ENCODE peak calls at places on chromosomes 11 and 22, in nine cellular contexts. U, Q, V, W, G, K, R, I and B are unnamed samples.

GRCh38 chr11:48034926-48035876 is 54.8 kb downstream of the PTPRJ start:
- DNase-seq in R (no peak), I (peak; percentile 81), K (no peak), V (peak; percentile 30), U (no peak), Q (peak; percentile 76), W (no peak), G (no peak), B (no peak)

GRCh38 chr11:31810779-31811647 is at the start of gene PAX6:
- DNase-seq in W (peak; percentile 87), I (peak; percentile 69), R (no peak), Q (no peak), U (peak; percentile 10), V (no peak), G (peak; percentile 68), K (peak; percentile 88), B (no peak)

GRCh38 chr11:36492724-36493304 is 17.3 kb downstream of the TRAF6 start:
- DNase-seq in Q (peak; percentile 82), U (peak; percentile 15), K (no peak), V (no peak), R (no peak), G (no peak), I (no peak), W (no peak), B (no peak)

GRCh38 chr11:61880454-61880853 is 10.9 kb downstream of the FADS3 start:
- DNase-seq in W (no peak), Q (peak; percentile 89), V (no peak), I (no peak), R (no peak), G (no peak), U (no peak), K (no peak), B (no peak)

GRCh38 chr11:128416976-128417375 is 170.4 kb downstream of the ETS1 start:
- DNase-seq in G (no peak), I (no peak), K (no peak), R (no peak), Q (no peak), U (no peak), W (no peak), V (no peak), B (no peak)

GRCh38 chr11:7088921-7089320 is at the start of gene RBMXL2:
- DNase-seq in W (peak; percentile 81), K (peak; percentile 32), I (no peak), Q (no peak), U (no peak), R (no peak), V (no peak), G (peak; percentile 35), B (no peak)

GRCh38 chr22:33803371-33803770 is 116.9 kb downstream of the LARGE1 start:
- DNase-seq in Q (no peak), I (no peak), K (no peak), U (no peak), G (no peak), W (no peak), R (no peak), V (no peak), B (no peak)

GRCh38 chr22:41442240-41442792 is 4.3 kb downstream of the TOB2 start:
- DNase-seq in K (no peak), V (no peak), G (no peak), R (no peak), Q (no peak), U (no peak), I (no peak), W (no peak), B (no peak)

GRCh38 chr11:110435780-110436717 is 6.3 kb downstream of the FDX1 start:
- DNase-seq in R (no peak), K (no peak), W (no peak), G (no peak), U (no peak), I (no peak), V (no peak), Q (no peak), B (no peak)

GRCh38 chr11:1410366-1411291 is 20.9 kb downstream of the BRSK2 start:
- DNase-seq in I (no peak), V (no peak), U (no peak), Q (no peak), G (no peak), K (no peak), W (peak; percentile 60), R (no peak), B (no peak)

DNA sequence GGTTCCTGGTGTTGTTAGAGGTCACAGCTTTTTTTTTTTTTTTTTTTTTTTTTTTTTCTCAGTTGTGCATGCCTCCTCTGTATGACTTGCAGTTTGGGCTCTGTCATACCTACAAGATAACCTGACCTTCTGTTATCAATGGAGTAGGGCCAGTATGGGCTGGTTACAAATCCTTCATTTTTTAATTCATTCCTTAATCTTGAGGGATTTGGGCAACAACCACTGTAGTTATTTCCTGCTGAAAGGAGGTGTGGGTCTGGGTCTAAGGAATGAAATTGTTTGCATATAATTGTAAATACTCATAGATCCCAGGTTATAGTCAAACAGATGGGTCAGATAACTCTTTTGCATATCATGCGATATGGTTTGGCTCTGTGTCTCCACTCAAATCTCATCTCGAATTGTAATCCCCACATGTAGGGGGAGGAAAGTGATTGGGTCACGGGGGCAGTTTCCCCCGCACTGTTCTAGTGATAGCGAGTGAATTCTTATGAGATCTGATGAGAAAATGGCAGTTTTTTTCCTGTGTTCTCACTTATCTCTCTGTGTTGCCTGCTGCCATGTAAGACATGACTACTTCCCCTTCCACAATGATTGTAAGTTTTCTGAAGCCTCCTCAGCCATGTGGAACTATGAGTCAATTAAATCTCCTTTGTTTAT is 14.1 kb upstream of the GLYAT start:
- DNase-seq in G (no peak), W (no peak), R (no peak), V (no peak), K (no peak), U (no peak), Q (no peak), I (no peak), B (no peak)
- H3K9me3 ChIP-seq in G (peaks cover 15% of the 10 kb centered on the region), W (peaks cover 11% of the 10 kb centered on the region), R (no peaks in the 10 kb centered on the region), V (peaks cover 6% of the 10 kb centered on the region), K (peaks cover 66% of the 10 kb centered on the region), U (no peaks in the 10 kb centered on the region), Q (peaks cover 7% of the 10 kb centered on the region), I (peaks cover 9% of the 10 kb centered on the region), B (no peaks in the 10 kb centered on the region)

DNA sequence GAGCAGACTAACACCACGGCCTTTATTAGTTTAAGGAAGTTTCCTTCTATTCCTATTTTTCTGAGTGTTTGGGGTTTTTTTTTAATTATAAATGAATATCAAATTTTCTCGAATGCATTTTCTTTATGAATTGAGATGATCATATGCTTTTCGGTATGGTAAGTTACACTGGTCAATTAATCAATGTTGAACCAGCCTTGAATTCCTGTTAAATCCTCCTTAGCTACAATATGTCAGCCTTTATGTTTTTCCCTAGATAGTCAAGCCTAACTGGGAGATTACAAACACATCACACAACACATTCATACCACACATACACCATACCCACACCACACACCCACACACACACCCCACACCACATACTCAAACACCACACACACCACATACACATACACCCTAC is 247.6 kb downstream of the BRD1 start:
- DNase-seq in R (no peak), K (no peak), G (no peak), I (no peak), Q (no peak), U (no peak), W (no peak), V (no peak), B (no peak)
- H3K9me3 ChIP-seq in R (no peaks in the 10 kb centered on the region), K (no peaks in the 10 kb centered on the region), G (peaks cover 5% of the 10 kb centered on the region), I (peaks cover 3% of the 10 kb centered on the region), Q (peaks cover 21% of the 10 kb centered on the region), U (peaks cover 9% of the 10 kb centered on the region), W (peaks cover 3% of the 10 kb centered on the region), V (no peaks in the 10 kb centered on the region), B (no peaks in the 10 kb centered on the region)

GRCh38 chr11:70824590-70825300 is 426.4 kb downstream of the CTTN start:
- DNase-seq in G (no peak), U (no peak), K (no peak), I (no peak), V (no peak), W (peak; percentile 12), Q (no peak), R (no peak), B (no peak)
- H3K9me3 ChIP-seq in G (no peaks in the 10 kb centered on the region), U (no peaks in the 10 kb centered on the region), K (no peaks in the 10 kb centered on the region), I (peaks cover 3% of the 10 kb centered on the region), V (no peaks in the 10 kb centered on the region), W (no peaks in the 10 kb centered on the region), Q (no peaks in the 10 kb centered on the region), R (no peaks in the 10 kb centered on the region), B (no peaks in the 10 kb centered on the region)

GRCh38 chr22:47283616-47284270 is 521.3 kb downstream of the TBC1D22A start:
- DNase-seq in W (no peak), V (no peak), G (no peak), R (peak; percentile 54), Q (no peak), K (no peak), U (no peak), I (no peak), B (no peak)

GRCh38 chr22:47282851-47283250 is 520.4 kb downstream of the TBC1D22A start:
- DNase-seq in U (no peak), G (no peak), V (no peak), K (no peak), I (no peak), W (no peak), Q (no peak), R (no peak), B (no peak)

GRCh38 chr22:47284360-47284759 is 521.9 kb downstream of the TBC1D22A start:
- DNase-seq in Q (no peak), K (no peak), U (no peak), R (no peak), W (no peak), I (no peak), G (no peak), V (no peak), B (no peak)

GRCh38 chr22:47281126-47282106 is 519.0 kb downstream of the TBC1D22A start:
- DNase-seq in W (no peak), K (no peak), R (no peak), Q (no peak), V (no peak), G (no peak), U (no peak), I (no peak), B (no peak)

DNA sequence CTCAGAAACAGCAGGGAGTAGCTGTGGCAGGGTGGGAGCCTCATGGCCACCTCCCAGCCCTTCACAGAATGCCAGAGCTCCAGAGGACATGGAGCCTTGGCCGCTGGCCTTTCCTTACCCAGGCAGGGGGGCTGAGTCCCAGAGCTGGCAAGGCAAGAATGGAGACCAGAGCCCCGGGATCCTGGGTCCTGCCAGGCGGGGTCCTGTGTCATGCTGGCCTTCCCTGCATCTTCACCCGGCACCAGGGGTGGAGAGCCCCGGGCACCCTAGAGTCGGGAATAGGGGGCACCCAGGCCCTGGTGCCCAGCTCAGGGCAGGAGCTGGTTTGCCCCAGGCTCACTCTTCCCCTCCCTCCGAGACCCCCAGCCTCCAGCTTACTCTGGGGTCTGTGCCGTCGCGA is 519.9 kb downstream of the TBC1D22A start:
- DNase-seq in Q (no peak), R (peak; percentile 63), G (no peak), V (no peak), U (no peak), W (no peak), I (no peak), K (no peak), B (no peak)
- H3K9me3 ChIP-seq in Q (no peaks in the 10 kb centered on the region), R (no peaks in the 10 kb centered on the region), G (no peaks in the 10 kb centered on the region), V (no peaks in the 10 kb centered on the region), U (no peaks in the 10 kb centered on the region), W (no peaks in the 10 kb centered on the region), I (no peaks in the 10 kb centered on the region), K (peaks cover 86% of the 10 kb centered on the region), B (no peaks in the 10 kb centered on the region)

GRCh38 chr11:102833731-102834130 is 9.7 kb downstream of the MMP3 start:
- DNase-seq in R (no peak), K (no peak), W (no peak), U (no peak), I (no peak), V (no peak), Q (no peak), G (no peak), B (no peak)
- H3K9me3 ChIP-seq in R (no peaks in the 10 kb centered on the region), K (no peaks in the 10 kb centered on the region), W (no peaks in the 10 kb centered on the region), U (no peaks in the 10 kb centered on the region), I (no peaks in the 10 kb centered on the region), V (no peaks in the 10 kb centered on the region), Q (no peaks in the 10 kb centered on the region), G (no peaks in the 10 kb centered on the region), B (no peaks in the 10 kb centered on the region)

GRCh38 chr22:32217465-32217864 is 12.6 kb upstream of the RFPL2 start:
- DNase-seq in I (no peak), W (no peak), U (no peak), G (no peak), Q (no peak), K (no peak), R (no peak), V (no peak), B (no peak)
- H3K9me3 ChIP-seq in I (no peaks in the 10 kb centered on the region), W (no peaks in the 10 kb centered on the region), U (no peaks in the 10 kb centered on the region), G (no peaks in the 10 kb centered on the region), Q (no peaks in the 10 kb centered on the region), K (no peaks in the 10 kb centered on the region), R (no peaks in the 10 kb centered on the region), V (no peaks in the 10 kb centered on the region), B (no peaks in the 10 kb centered on the region)